ENCODE peak calls at places on chromosomes 6 and 20, in four cellular contexts. J is K562, C is GM12878, L is H1. I is an unnamed sample.

GRCh38 chr6:41071501-41071922 is 644 bp downstream of the OARD1 start:
- DNase-seq in J (no peak), C (peak), L (no peak), I (no peak)

GRCh38 chr6:142819603-142820335 is 125.2 kb downstream of the HIVEP2 start:
- DNase-seq in L (no peak), C (peak), J (no peak), I (no peak)

GRCh38 chr6:75813476-75814250 is 64.6 kb downstream of the MYO6 start:
- DNase-seq in L (no peak), C (no peak), J (no peak), I (no peak)

GRCh38 chr20:50834599-50835005 is 39.7 kb downstream of the BCAS4 start:
- DNase-seq in J (no peak), L (no peak), C (no peak), I (peak)

GRCh38 chr20:59003836-59004492 is 3.1 kb downstream of the CTSZ start:
- DNase-seq in L (no peak), J (no peak), C (no peak), I (no peak)

GRCh38 chr6:133889557-133890301 is 816 bp downstream of the TCF21 start:
- DNase-seq in J (no peak), L (peak), C (no peak), I (no peak)

GRCh38 chr6:10429638-10430427 is 15.0 kb upstream of the TFAP2A start:
- DNase-seq in J (peak), L (peak), C (peak), I (peak)

GRCh38 chr20:48603116-48603818 is 224.5 kb downstream of the PREX1 start:
- DNase-seq in C (no peak), L (no peak), J (no peak), I (no peak)

GRCh38 chr20:59138114-59138602 is 25.5 kb upstream of the ZNF831 start:
- DNase-seq in J (no peak), L (no peak), C (no peak), I (no peak)

GRCh38 chr20:22690000-22690399 is 105.6 kb upstream of the FOXA2 start:
- DNase-seq in C (no peak), J (no peak), L (no peak), I (peak)

GRCh38 chr6:111642463-111643158 is 36.9 kb upstream of the TRAF3IP2 start:
- DNase-seq in C (peak), L (peak), J (no peak), I (peak)

GRCh38 chr20:44909872-44910689 is at the start of gene PABPC1L:
- DNase-seq in J (peak), L (peak), C (peak), I (peak)

GRCh38 chr6:53858913-53859312 is 64.1 kb downstream of the LRRC1 start:
- DNase-seq in C (no peak), J (no peak), L (no peak), I (no peak)

GRCh38 chr6:137223370-137224131 is 4.4 kb upstream of the IFNGR1 start:
- DNase-seq in C (no peak), J (no peak), L (no peak), I (peak)

GRCh38 chr6:147173140-147173539 is 31.1 kb upstream of the STXBP5 start:
- DNase-seq in L (no peak), J (no peak), C (no peak), I (no peak)
- TF ChIP-seq HDAC6 in L (no peak), J (no peak), C (no peak), I (no peak)

GRCh38 chr6:128918886-128919285 is 35.9 kb downstream of the LAMA2 start:
- DNase-seq in C (no peak), J (no peak), L (no peak), I (no peak)

GRCh38 chr6:128919412-128919811 is 36.5 kb downstream of the LAMA2 start:
- DNase-seq in L (no peak), C (no peak), J (no peak), I (no peak)

GRCh38 chr6:128919831-128920230 is 36.9 kb downstream of the LAMA2 start:
- DNase-seq in J (no peak), L (no peak), C (no peak), I (no peak)

DNA sequence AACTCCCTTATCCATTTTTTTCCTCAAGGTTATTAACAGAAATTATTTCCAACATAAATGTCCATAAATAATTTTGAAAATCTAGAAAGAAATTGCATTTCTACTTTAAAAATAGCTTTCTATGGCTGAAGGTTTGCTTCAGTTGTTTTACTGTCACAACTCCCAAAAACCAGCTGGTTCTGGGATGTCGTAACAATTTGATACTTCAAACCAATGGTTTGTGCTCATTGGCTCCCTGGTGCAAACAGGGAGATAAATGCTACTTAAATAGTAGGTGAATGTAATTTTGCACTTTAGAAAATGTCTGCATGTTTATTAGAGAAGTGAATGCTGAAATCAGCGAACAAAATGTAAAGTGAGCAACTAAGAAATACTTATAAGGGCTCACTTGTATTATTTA is 31.1 kb downstream of the LAMA2 start:
- DNase-seq in C (no peak), J (no peak), L (no peak), I (no peak)
- TF ChIP-seq HDAC6 in C (no peak), J (no peak), L (no peak), I (no peak)

GRCh38 chr6:36662827-36663256 is 15.7 kb upstream of the CDKN1A start:
- DNase-seq in C (no peak), J (no peak), L (no peak), I (peak)

GRCh38 chr6:36662380-36662779 is 16.1 kb upstream of the CDKN1A start:
- DNase-seq in J (no peak), L (no peak), C (no peak), I (no peak)

GRCh38 chr6:36663504-36664446 is 14.7 kb upstream of the CDKN1A start:
- DNase-seq in C (no peak), L (no peak), J (no peak), I (no peak)

GRCh38 chr6:36659271-36659670 is 19.2 kb upstream of the CDKN1A start:
- DNase-seq in J (no peak), L (no peak), C (no peak), I (no peak)

DNA sequence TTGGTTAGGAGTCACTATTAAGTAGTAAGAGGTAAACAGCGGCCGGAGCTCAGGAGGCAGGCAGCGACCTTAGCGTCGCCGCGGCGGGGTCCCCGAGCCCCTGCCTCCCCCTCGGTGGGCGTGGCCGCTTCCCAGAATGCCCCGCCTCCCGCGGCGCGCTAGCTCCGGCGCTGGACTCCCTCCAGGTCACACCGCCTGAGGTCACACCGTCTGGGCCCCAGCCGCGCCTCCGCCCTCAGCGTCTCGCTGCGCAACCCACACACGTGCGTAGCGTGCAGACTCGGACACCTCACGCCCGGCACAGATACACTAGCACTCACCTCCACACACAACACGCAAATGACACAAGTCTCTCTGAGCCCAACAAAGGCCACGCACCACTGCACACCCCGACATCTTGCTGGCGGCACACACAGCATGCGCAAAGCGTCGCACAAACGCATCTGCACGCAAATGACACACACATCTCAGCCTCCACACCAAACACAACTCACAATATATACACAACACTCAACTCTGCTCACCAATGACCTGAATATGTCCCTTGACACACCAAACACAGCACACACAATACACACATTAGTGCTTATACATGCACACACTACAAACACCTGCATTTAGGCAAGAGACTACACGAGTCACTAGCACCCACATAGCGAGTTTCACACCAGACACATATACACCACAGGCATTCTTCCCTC is 17.6 kb upstream of the CDKN1A start:
- DNase-seq in C (no peak), J (peak), L (peak), I (no peak)
- TF ChIP-seq HDAC6 in C (no peak), J (peak), L (no peak), I (no peak)

DNA sequence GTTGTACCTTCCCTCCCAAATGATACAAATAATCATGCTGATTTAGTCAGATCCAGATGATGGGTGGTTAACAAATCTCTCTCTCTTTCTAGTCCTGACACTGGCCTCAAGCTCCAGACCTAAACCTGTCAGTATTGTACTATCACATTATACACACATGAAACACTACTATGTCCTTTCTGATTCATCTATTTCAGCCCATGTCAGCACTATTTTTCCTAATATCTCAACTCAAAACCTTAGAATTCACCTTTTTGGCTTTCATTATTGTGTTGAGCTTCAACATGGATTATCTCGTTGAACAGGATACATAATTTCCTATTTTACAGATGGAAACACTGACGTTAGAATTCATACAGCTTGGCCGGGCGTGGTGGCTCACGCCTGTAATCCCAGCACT is 3.5 kb downstream of the PIGU start:
- DNase-seq in C (no peak), L (no peak), J (no peak), I (no peak)
- TF ChIP-seq HDAC6 in C (no peak), L (no peak), J (no peak), I (no peak)

I was measured in HepG2.